ENCODE peak calls at places on chromosomes 7 and 10, in ten cellular contexts. One of them, this sample, is unnamed.
A peak's percentile ranks its signal among the peaks of the same experiment; 100 is the strongest.

GRCh38 chr7:74083928-74084721 is 521 bp downstream of the LIMK1 start:
- DNase-seq in HFF-Myc: no peak
- DNase-seq in ACHN: peak; percentile 85
- DNase-seq in posterior cingulate gyrus: peak; percentile 78
- DNase-seq in DMS153: no peak
- DNase-seq in tibial nerve: no peak
- DNase-seq in IMR-90: peak; percentile 59
- DNase-seq in neural progenitor cell: no peak
- DNase-seq in HCT116: no peak
- DNase-seq in stimulated activated CD4-positive, alpha-beta T cell treated with anti-CD3 and anti-CD28 coated beads, Interleukin-2, amount 100 ng/mL, for 48 hours: peak; percentile 18
- DNase-seq in this sample: no peak

GRCh38 chr10:17453377-17454091 is 861 bp downstream of the ST8SIA6 start:
- DNase-seq in neural progenitor cell: peak; percentile 86
- DNase-seq in HFF-Myc: no peak
- DNase-seq in stimulated activated CD4-positive, alpha-beta T cell treated with anti-CD3 and anti-CD28 coated beads, Interleukin-2, amount 100 ng/mL, for 48 hours: peak; percentile 21
- DNase-seq in posterior cingulate gyrus: peak; percentile 81
- DNase-seq in ACHN: no peak
- DNase-seq in tibial nerve: peak; percentile 22
- DNase-seq in DMS153: peak; percentile 10
- DNase-seq in HCT116: no peak
- DNase-seq in IMR-90: no peak
- DNase-seq in this sample: peak; percentile 62

GRCh38 chr7:27200761-27201230 is 905 bp upstream of the HOXA13 start:
- DNase-seq in neural progenitor cell: peak; percentile 49
- DNase-seq in HFF-Myc: no peak
- DNase-seq in posterior cingulate gyrus: no peak
- DNase-seq in ACHN: no peak
- DNase-seq in stimulated activated CD4-positive, alpha-beta T cell treated with anti-CD3 and anti-CD28 coated beads, Interleukin-2, amount 100 ng/mL, for 48 hours: no peak
- DNase-seq in HCT116: no peak
- DNase-seq in DMS153: no peak
- DNase-seq in IMR-90: no peak
- DNase-seq in tibial nerve: no peak
- DNase-seq in this sample: no peak

GRCh38 chr7:40455485-40455884 is 320.7 kb downstream of the SUGCT start:
- DNase-seq in tibial nerve: no peak
- DNase-seq in neural progenitor cell: no peak
- DNase-seq in ACHN: no peak
- DNase-seq in HCT116: no peak
- DNase-seq in HFF-Myc: no peak
- DNase-seq in posterior cingulate gyrus: no peak
- DNase-seq in DMS153: no peak
- DNase-seq in IMR-90: peak; percentile 38
- DNase-seq in stimulated activated CD4-positive, alpha-beta T cell treated with anti-CD3 and anti-CD28 coated beads, Interleukin-2, amount 100 ng/mL, for 48 hours: no peak
- DNase-seq in this sample: no peak

GRCh38 chr7:1022801-1023465 is 21.4 kb upstream of the GPR146 start:
- DNase-seq in HCT116: no peak
- DNase-seq in neural progenitor cell: no peak
- DNase-seq in IMR-90: no peak
- DNase-seq in posterior cingulate gyrus: peak; percentile 86
- DNase-seq in stimulated activated CD4-positive, alpha-beta T cell treated with anti-CD3 and anti-CD28 coated beads, Interleukin-2, amount 100 ng/mL, for 48 hours: no peak
- DNase-seq in tibial nerve: no peak
- DNase-seq in DMS153: no peak
- DNase-seq in HFF-Myc: no peak
- DNase-seq in ACHN: no peak
- DNase-seq in this sample: no peak

GRCh38 chr7:28629216-28629848 is 217.0 kb downstream of the CREB5 start:
- DNase-seq in tibial nerve: peak; percentile 16
- DNase-seq in posterior cingulate gyrus: no peak
- DNase-seq in HCT116: no peak
- DNase-seq in IMR-90: peak; percentile 54
- DNase-seq in neural progenitor cell: no peak
- DNase-seq in DMS153: no peak
- DNase-seq in stimulated activated CD4-positive, alpha-beta T cell treated with anti-CD3 and anti-CD28 coated beads, Interleukin-2, amount 100 ng/mL, for 48 hours: no peak
- DNase-seq in HFF-Myc: no peak
- DNase-seq in ACHN: no peak
- DNase-seq in this sample: no peak

GRCh38 chr7:71886066-71886465 is 526.1 kb downstream of the CALN1 start:
- DNase-seq in posterior cingulate gyrus: no peak
- DNase-seq in stimulated activated CD4-positive, alpha-beta T cell treated with anti-CD3 and anti-CD28 coated beads, Interleukin-2, amount 100 ng/mL, for 48 hours: no peak
- DNase-seq in IMR-90: no peak
- DNase-seq in neural progenitor cell: peak; percentile 29
- DNase-seq in HCT116: no peak
- DNase-seq in ACHN: no peak
- DNase-seq in tibial nerve: no peak
- DNase-seq in DMS153: no peak
- DNase-seq in HFF-Myc: no peak
- DNase-seq in this sample: no peak

GRCh38 chr10:33897255-33897893 is 562.9 kb upstream of the NRP1 start:
- DNase-seq in posterior cingulate gyrus: no peak
- DNase-seq in IMR-90: peak; percentile 67
- DNase-seq in HFF-Myc: no peak
- DNase-seq in DMS153: peak; percentile 32
- DNase-seq in HCT116: no peak
- DNase-seq in tibial nerve: no peak
- DNase-seq in ACHN: no peak
- DNase-seq in stimulated activated CD4-positive, alpha-beta T cell treated with anti-CD3 and anti-CD28 coated beads, Interleukin-2, amount 100 ng/mL, for 48 hours: no peak
- DNase-seq in neural progenitor cell: no peak
- DNase-seq in this sample: no peak

GRCh38 chr10:128064615-128065580 is 61.3 kb downstream of the MKI67 start:
- DNase-seq in stimulated activated CD4-positive, alpha-beta T cell treated with anti-CD3 and anti-CD28 coated beads, Interleukin-2, amount 100 ng/mL, for 48 hours: peak; percentile 61
- DNase-seq in ACHN: no peak
- DNase-seq in posterior cingulate gyrus: peak; percentile 95
- DNase-seq in IMR-90: peak; percentile 49
- DNase-seq in neural progenitor cell: no peak
- DNase-seq in HFF-Myc: no peak
- DNase-seq in tibial nerve: peak; percentile 46
- DNase-seq in DMS153: no peak
- DNase-seq in HCT116: no peak
- DNase-seq in this sample: peak; percentile 86

GRCh38 chr10:126060232-126060935 is 164.0 kb downstream of the FANK1 start:
- DNase-seq in HFF-Myc: no peak
- DNase-seq in tibial nerve: no peak
- DNase-seq in DMS153: no peak
- DNase-seq in IMR-90: peak; percentile 79
- DNase-seq in posterior cingulate gyrus: no peak
- DNase-seq in neural progenitor cell: no peak
- DNase-seq in HCT116: no peak
- DNase-seq in ACHN: no peak
- DNase-seq in stimulated activated CD4-positive, alpha-beta T cell treated with anti-CD3 and anti-CD28 coated beads, Interleukin-2, amount 100 ng/mL, for 48 hours: no peak
- DNase-seq in this sample: peak; percentile 77

GRCh38 chr7:90345548-90346319 is 782 bp upstream of the GTPBP10 start:
- DNase-seq in IMR-90: peak; percentile 42
- DNase-seq in tibial nerve: no peak
- DNase-seq in ACHN: peak; percentile 47
- DNase-seq in DMS153: no peak
- DNase-seq in HFF-Myc: no peak
- DNase-seq in HCT116: no peak
- DNase-seq in stimulated activated CD4-positive, alpha-beta T cell treated with anti-CD3 and anti-CD28 coated beads, Interleukin-2, amount 100 ng/mL, for 48 hours: no peak
- DNase-seq in neural progenitor cell: peak; percentile 44
- DNase-seq in posterior cingulate gyrus: no peak
- DNase-seq in this sample: no peak

GRCh38 chr7:19377611-19378339 is 232.6 kb upstream of the FERD3L start:
- DNase-seq in neural progenitor cell: no peak
- DNase-seq in HFF-Myc: no peak
- DNase-seq in posterior cingulate gyrus: no peak
- DNase-seq in ACHN: no peak
- DNase-seq in IMR-90: peak; percentile 90
- DNase-seq in stimulated activated CD4-positive, alpha-beta T cell treated with anti-CD3 and anti-CD28 coated beads, Interleukin-2, amount 100 ng/mL, for 48 hours: no peak
- DNase-seq in tibial nerve: no peak
- DNase-seq in HCT116: no peak
- DNase-seq in DMS153: no peak
- DNase-seq in this sample: no peak

GRCh38 chr10:35442006-35442405 is 105.7 kb downstream of the CCNY start:
- DNase-seq in neural progenitor cell: no peak
- DNase-seq in DMS153: no peak
- DNase-seq in tibial nerve: no peak
- DNase-seq in HCT116: no peak
- DNase-seq in posterior cingulate gyrus: no peak
- DNase-seq in HFF-Myc: peak; percentile 37
- DNase-seq in ACHN: no peak
- DNase-seq in IMR-90: peak; percentile 46
- DNase-seq in stimulated activated CD4-positive, alpha-beta T cell treated with anti-CD3 and anti-CD28 coated beads, Interleukin-2, amount 100 ng/mL, for 48 hours: no peak
- DNase-seq in this sample: no peak

GRCh38 chr7:20276705-20277472 is 53.8 kb upstream of the ITGB8 start:
- DNase-seq in tibial nerve: no peak
- DNase-seq in ACHN: no peak
- DNase-seq in stimulated activated CD4-positive, alpha-beta T cell treated with anti-CD3 and anti-CD28 coated beads, Interleukin-2, amount 100 ng/mL, for 48 hours: no peak
- DNase-seq in posterior cingulate gyrus: no peak
- DNase-seq in HFF-Myc: no peak
- DNase-seq in IMR-90: no peak
- DNase-seq in DMS153: no peak
- DNase-seq in neural progenitor cell: no peak
- DNase-seq in HCT116: no peak
- DNase-seq in this sample: no peak

GRCh38 chr10:73758704-73759511 is 14.7 kb downstream of the SEC24C start:
- DNase-seq in stimulated activated CD4-positive, alpha-beta T cell treated with anti-CD3 and anti-CD28 coated beads, Interleukin-2, amount 100 ng/mL, for 48 hours: no peak
- DNase-seq in neural progenitor cell: no peak
- DNase-seq in posterior cingulate gyrus: no peak
- DNase-seq in IMR-90: no peak
- DNase-seq in DMS153: peak; percentile 73
- DNase-seq in ACHN: no peak
- DNase-seq in tibial nerve: no peak
- DNase-seq in HCT116: no peak
- DNase-seq in HFF-Myc: no peak
- DNase-seq in this sample: no peak

GRCh38 chr10:5905854-5906507 is 15.9 kb downstream of the FBH1 start:
- DNase-seq in tibial nerve: no peak
- DNase-seq in stimulated activated CD4-positive, alpha-beta T cell treated with anti-CD3 and anti-CD28 coated beads, Interleukin-2, amount 100 ng/mL, for 48 hours: no peak
- DNase-seq in neural progenitor cell: no peak
- DNase-seq in HFF-Myc: no peak
- DNase-seq in DMS153: no peak
- DNase-seq in IMR-90: no peak
- DNase-seq in posterior cingulate gyrus: no peak
- DNase-seq in HCT116: no peak
- DNase-seq in ACHN: no peak
- DNase-seq in this sample: no peak

GRCh38 chr7:130875265-130875741 is 141.3 kb upstream of the KLF14 start:
- DNase-seq in DMS153: no peak
- DNase-seq in tibial nerve: no peak
- DNase-seq in IMR-90: peak; percentile 44
- DNase-seq in ACHN: peak; percentile 76
- DNase-seq in HCT116: no peak
- DNase-seq in neural progenitor cell: peak; percentile 73
- DNase-seq in posterior cingulate gyrus: peak; percentile 89
- DNase-seq in HFF-Myc: no peak
- DNase-seq in stimulated activated CD4-positive, alpha-beta T cell treated with anti-CD3 and anti-CD28 coated beads, Interleukin-2, amount 100 ng/mL, for 48 hours: no peak
- DNase-seq in this sample: no peak

GRCh38 chr7:159218216-159219006 is 73.7 kb upstream of the VIPR2 start:
- DNase-seq in posterior cingulate gyrus: no peak
- DNase-seq in DMS153: no peak
- DNase-seq in IMR-90: no peak
- DNase-seq in HFF-Myc: no peak
- DNase-seq in ACHN: no peak
- DNase-seq in stimulated activated CD4-positive, alpha-beta T cell treated with anti-CD3 and anti-CD28 coated beads, Interleukin-2, amount 100 ng/mL, for 48 hours: no peak
- DNase-seq in HCT116: no peak
- DNase-seq in tibial nerve: no peak
- DNase-seq in neural progenitor cell: peak; percentile 32
- DNase-seq in this sample: no peak

GRCh38 chr7:44215531-44215930 is 14.8 kb downstream of the YKT6 start:
- DNase-seq in HCT116: no peak
- DNase-seq in IMR-90: no peak
- DNase-seq in HFF-Myc: no peak
- DNase-seq in posterior cingulate gyrus: peak; percentile 72
- DNase-seq in neural progenitor cell: no peak
- DNase-seq in stimulated activated CD4-positive, alpha-beta T cell treated with anti-CD3 and anti-CD28 coated beads, Interleukin-2, amount 100 ng/mL, for 48 hours: no peak
- DNase-seq in tibial nerve: no peak
- DNase-seq in ACHN: no peak
- DNase-seq in DMS153: no peak
- DNase-seq in this sample: no peak

GRCh38 chr10:73860050-73860491 is 14.3 kb downstream of the CAMK2G start:
- DNase-seq in HCT116: no peak
- DNase-seq in stimulated activated CD4-positive, alpha-beta T cell treated with anti-CD3 and anti-CD28 coated beads, Interleukin-2, amount 100 ng/mL, for 48 hours: no peak
- DNase-seq in IMR-90: no peak
- DNase-seq in HFF-Myc: no peak
- DNase-seq in ACHN: no peak
- DNase-seq in neural progenitor cell: no peak
- DNase-seq in DMS153: no peak
- DNase-seq in posterior cingulate gyrus: peak; percentile 90
- DNase-seq in tibial nerve: no peak
- DNase-seq in this sample: no peak

GRCh38 chr10:16909961-16910794 is 93.0 kb upstream of the RSU1 start:
- DNase-seq in stimulated activated CD4-positive, alpha-beta T cell treated with anti-CD3 and anti-CD28 coated beads, Interleukin-2, amount 100 ng/mL, for 48 hours: no peak
- DNase-seq in posterior cingulate gyrus: no peak
- DNase-seq in tibial nerve: no peak
- DNase-seq in IMR-90: peak; percentile 48
- DNase-seq in HCT116: no peak
- DNase-seq in ACHN: no peak
- DNase-seq in neural progenitor cell: no peak
- DNase-seq in DMS153: no peak
- DNase-seq in HFF-Myc: no peak
- DNase-seq in this sample: no peak

GRCh38 chr10:118595598-118596425 is at the start of gene PRLHR:
- DNase-seq in posterior cingulate gyrus: peak; percentile 92
- DNase-seq in neural progenitor cell: peak; percentile 94
- DNase-seq in HFF-Myc: no peak
- DNase-seq in stimulated activated CD4-positive, alpha-beta T cell treated with anti-CD3 and anti-CD28 coated beads, Interleukin-2, amount 100 ng/mL, for 48 hours: no peak
- DNase-seq in IMR-90: peak; percentile 10
- DNase-seq in ACHN: peak; percentile 37
- DNase-seq in tibial nerve: no peak
- DNase-seq in HCT116: no peak
- DNase-seq in DMS153: no peak
- DNase-seq in this sample: no peak

GRCh38 chr10:72075184-72076115 is 12.9 kb downstream of the SPOCK2 start:
- DNase-seq in stimulated activated CD4-positive, alpha-beta T cell treated with anti-CD3 and anti-CD28 coated beads, Interleukin-2, amount 100 ng/mL, for 48 hours: no peak
- DNase-seq in HCT116: no peak
- DNase-seq in IMR-90: no peak
- DNase-seq in posterior cingulate gyrus: peak; percentile 69
- DNase-seq in HFF-Myc: no peak
- DNase-seq in tibial nerve: no peak
- DNase-seq in ACHN: no peak
- DNase-seq in neural progenitor cell: no peak
- DNase-seq in DMS153: no peak
- DNase-seq in this sample: no peak

GRCh38 chr7:102404005-102404861 is 8.1 kb downstream of the PRKRIP1 start:
- DNase-seq in neural progenitor cell: peak; percentile 73
- DNase-seq in DMS153: peak; percentile 16
- DNase-seq in ACHN: peak; percentile 79
- DNase-seq in tibial nerve: no peak
- DNase-seq in HCT116: peak; percentile 35
- DNase-seq in IMR-90: peak; percentile 47
- DNase-seq in posterior cingulate gyrus: peak; percentile 75
- DNase-seq in stimulated activated CD4-positive, alpha-beta T cell treated with anti-CD3 and anti-CD28 coated beads, Interleukin-2, amount 100 ng/mL, for 48 hours: peak; percentile 21
- DNase-seq in HFF-Myc: no peak
- DNase-seq in this sample: no peak

GRCh38 chr7:27210441-27211083 is 10.7 kb upstream of the HOXA13 start:
- DNase-seq in HFF-Myc: no peak
- DNase-seq in ACHN: peak; percentile 71
- DNase-seq in stimulated activated CD4-positive, alpha-beta T cell treated with anti-CD3 and anti-CD28 coated beads, Interleukin-2, amount 100 ng/mL, for 48 hours: no peak
- DNase-seq in IMR-90: peak; percentile 32
- DNase-seq in DMS153: no peak
- DNase-seq in posterior cingulate gyrus: peak; percentile 88
- DNase-seq in neural progenitor cell: peak; percentile 83
- DNase-seq in tibial nerve: peak; percentile 46
- DNase-seq in HCT116: no peak
- DNase-seq in this sample: no peak

GRCh38 chr7:50629238-50629901 is 64.2 kb upstream of the DDC start:
- DNase-seq in DMS153: no peak
- DNase-seq in neural progenitor cell: no peak
- DNase-seq in ACHN: no peak
- DNase-seq in posterior cingulate gyrus: no peak
- DNase-seq in HFF-Myc: no peak
- DNase-seq in HCT116: no peak
- DNase-seq in IMR-90: no peak
- DNase-seq in tibial nerve: no peak
- DNase-seq in stimulated activated CD4-positive, alpha-beta T cell treated with anti-CD3 and anti-CD28 coated beads, Interleukin-2, amount 100 ng/mL, for 48 hours: no peak
- DNase-seq in this sample: peak; percentile 40

GRCh38 chr7:16514271-16514670 is 12.4 kb upstream of the LRRC72 start:
- DNase-seq in posterior cingulate gyrus: no peak
- DNase-seq in DMS153: no peak
- DNase-seq in stimulated activated CD4-positive, alpha-beta T cell treated with anti-CD3 and anti-CD28 coated beads, Interleukin-2, amount 100 ng/mL, for 48 hours: no peak
- DNase-seq in ACHN: no peak
- DNase-seq in IMR-90: no peak
- DNase-seq in neural progenitor cell: no peak
- DNase-seq in HCT116: no peak
- DNase-seq in HFF-Myc: no peak
- DNase-seq in tibial nerve: no peak
- DNase-seq in this sample: no peak

GRCh38 chr10:47027812-47028260 is 116.6 kb downstream of the PTPN20 start:
- DNase-seq in stimulated activated CD4-positive, alpha-beta T cell treated with anti-CD3 and anti-CD28 coated beads, Interleukin-2, amount 100 ng/mL, for 48 hours: no peak
- DNase-seq in HCT116: no peak
- DNase-seq in tibial nerve: no peak
- DNase-seq in DMS153: no peak
- DNase-seq in neural progenitor cell: no peak
- DNase-seq in ACHN: no peak
- DNase-seq in posterior cingulate gyrus: peak; percentile 66
- DNase-seq in IMR-90: no peak
- DNase-seq in HFF-Myc: no peak
- DNase-seq in this sample: peak; percentile 50